ENCODE peak calls at places on chromosomes 1 and 21, in nine cellular contexts. H, Y, X, B, S, K, F, T and G are unnamed samples. For H3K9me3, the result is how much of the 10 kb centered on the place peaks cover.

GRCh38 chr1:234529661-234530237 is 50.8 kb upstream of the TARBP1 start:
- DNase-seq in H (no peak), Y (no peak), X (no peak), B (no peak), S (no peak), K (no peak), F (no peak), T (no peak), G (no peak)

GRCh38 chr1:161115132-161115711 is 2.6 kb downstream of the PFDN2 start:
- DNase-seq in H (no peak), Y (no peak), X (peak), B (peak), S (peak), K (peak), F (no peak), T (no peak), G (no peak)

GRCh38 chr1:83102630-83103071 is 896.3 kb downstream of the TTLL7 start:
- DNase-seq in H (no peak), Y (no peak), X (peak), B (no peak), S (no peak), K (peak), F (no peak), T (no peak), G (no peak)

GRCh38 chr1:161216945-161217712 is 2.0 kb downstream of the FCER1G start:
- DNase-seq in H (no peak), Y (peak), X (peak), B (no peak), S (no peak), K (no peak), F (peak), T (no peak), G (no peak)

GRCh38 chr1:243713470-243714186 is 136.4 kb downstream of the AKT3 start:
- DNase-seq in H (peak), Y (no peak), X (peak), B (no peak), S (no peak), K (no peak), F (no peak), T (peak), G (no peak)

GRCh38 chr1:150765229-150765976 is at the start of gene CTSS:
- DNase-seq in H (no peak), Y (peak), X (peak), B (no peak), S (peak), K (no peak), F (no peak), T (no peak), G (no peak)

GRCh38 chr1:156162430-156163037 is 9.1 kb downstream of the SEMA4A start:
- DNase-seq in H (no peak), Y (no peak), X (no peak), B (no peak), S (no peak), K (no peak), F (peak), T (no peak), G (no peak)

GRCh38 chr1:246506440-246506784 is 667 bp downstream of the SMYD3 start:
- DNase-seq in H (no peak), Y (peak), X (no peak), B (no peak), S (peak), K (no peak), F (no peak), T (no peak), G (no peak)

GRCh38 chr1:183186820-183187219 is 756 bp downstream of the LAMC2 start:
- DNase-seq in H (no peak), Y (no peak), X (no peak), B (no peak), S (no peak), K (peak), F (no peak), T (no peak), G (no peak)

GRCh38 chr21:37861561-37861960 is 54.7 kb downstream of the KCNJ6 start:
- DNase-seq in H (no peak), Y (no peak), X (no peak), B (no peak), S (no peak), K (no peak), F (no peak), T (no peak), G (no peak)

GRCh38 chr1:24540906-24541710 is 14.8 kb upstream of the NCMAP start:
- DNase-seq in H (no peak), Y (no peak), X (peak), B (peak), S (peak), K (peak), F (no peak), T (no peak), G (peak)
- H3K27ac ChIP-seq in H (no peak), Y (no peak), X (no peak), B (peak), S (no peak), K (peak), F (peak), T (no peak), G (no peak)

DNA sequence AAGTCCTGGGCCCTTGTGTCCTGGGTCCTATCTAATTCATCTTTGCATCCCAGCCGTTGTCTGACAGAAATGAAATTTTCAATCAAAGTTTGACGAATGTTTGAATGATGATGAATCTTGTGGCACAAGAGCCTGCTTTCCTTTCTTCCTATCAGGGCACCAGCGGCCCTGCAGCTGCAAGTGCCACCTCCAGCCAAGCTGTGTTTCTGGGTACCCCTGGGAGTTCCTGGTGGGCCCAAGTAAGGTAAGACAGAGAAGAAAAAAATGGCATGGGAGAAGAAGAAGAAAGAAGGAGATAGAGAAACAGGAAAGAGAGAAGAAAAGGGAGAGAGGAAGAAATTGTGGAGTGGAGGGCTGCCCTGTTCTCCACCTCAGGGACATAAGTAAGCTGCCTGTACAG is 782.1 kb upstream of the TPTE start:
- DNase-seq in H (no peak), Y (no peak), X (no peak), B (no peak), S (no peak), K (no peak), F (no peak), T (no peak), G (no peak)
- H3K9me3 ChIP-seq in H (under half), Y (under half), X (under half), B (under half), S (under half), K (under half), F (under half), T (under half), G (under half)

GRCh38 chr1:169106095-169106920 is at the start of gene ATP1B1:
- DNase-seq in H (peak), Y (peak), X (peak), B (peak), S (peak), K (peak), F (peak), T (peak), G (peak)
- TF ChIP-seq CTCF in H (peak), Y (peak), X (peak), B (no peak), S (peak), K (peak), F (peak), T (peak), G (no peak)

DNA sequence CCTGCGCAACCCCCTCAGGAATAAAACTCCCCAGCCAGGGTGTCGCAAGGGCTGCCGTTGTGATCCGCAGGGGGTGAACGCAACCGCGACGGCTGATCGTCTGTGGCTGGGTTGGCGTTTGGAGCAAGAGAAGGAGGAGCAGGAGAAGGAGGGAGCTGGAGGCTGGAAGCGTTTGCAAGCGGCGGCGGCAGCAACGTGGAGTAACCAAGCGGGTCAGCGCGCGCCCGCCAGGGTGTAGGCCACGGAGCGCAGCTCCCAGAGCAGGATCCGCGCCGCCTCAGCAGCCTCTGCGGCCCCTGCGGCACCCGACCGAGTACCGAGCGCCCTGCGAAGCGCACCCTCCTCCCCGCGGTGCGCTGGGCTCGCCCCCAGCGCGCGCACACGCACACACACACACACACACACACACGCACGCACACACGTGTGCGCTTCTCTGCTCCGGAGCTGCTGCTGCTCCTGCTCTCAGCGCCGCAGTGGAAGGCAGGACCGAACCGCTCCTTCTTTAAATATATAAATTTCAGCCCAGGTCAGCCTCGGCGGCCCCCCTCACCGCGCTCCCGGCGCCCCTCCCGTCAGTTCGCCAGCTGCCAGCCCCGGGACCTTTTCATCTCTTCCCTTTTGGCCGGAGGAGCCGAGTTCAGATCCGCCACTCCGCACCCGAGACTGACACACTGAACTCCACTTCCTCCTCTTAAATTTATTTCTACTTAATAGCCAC is 696 bp downstream of the TGFB2 start:
- DNase-seq in H (peak), Y (peak), X (peak), B (no peak), S (peak), K (peak), F (peak), T (peak), G (peak)
- H3K27ac ChIP-seq in H (peak), Y (no peak), X (peak), B (peak), S (no peak), K (peak), F (peak), T (peak), G (no peak)

GRCh38 chr1:218209351-218209861 is 75.7 kb upstream of the RRP15 start:
- DNase-seq in H (no peak), Y (no peak), X (peak), B (peak), S (no peak), K (peak), F (no peak), T (no peak), G (no peak)
- H3K9me3 ChIP-seq in H (under half), Y (under half), X (under half), B (under half), S (under half), K (under half), F (under half), T (under half), G (under half)

GRCh38 chr1:2322593-2323295 is 68.6 kb downstream of the MORN1 start:
- DNase-seq in H (no peak), Y (no peak), X (no peak), B (no peak), S (no peak), K (no peak), F (peak), T (peak), G (no peak)
- TF ChIP-seq CTCF in H (no peak), Y (no peak), X (no peak), B (no peak), S (no peak), K (no peak), F (peak), T (no peak), G (no peak)

DNA sequence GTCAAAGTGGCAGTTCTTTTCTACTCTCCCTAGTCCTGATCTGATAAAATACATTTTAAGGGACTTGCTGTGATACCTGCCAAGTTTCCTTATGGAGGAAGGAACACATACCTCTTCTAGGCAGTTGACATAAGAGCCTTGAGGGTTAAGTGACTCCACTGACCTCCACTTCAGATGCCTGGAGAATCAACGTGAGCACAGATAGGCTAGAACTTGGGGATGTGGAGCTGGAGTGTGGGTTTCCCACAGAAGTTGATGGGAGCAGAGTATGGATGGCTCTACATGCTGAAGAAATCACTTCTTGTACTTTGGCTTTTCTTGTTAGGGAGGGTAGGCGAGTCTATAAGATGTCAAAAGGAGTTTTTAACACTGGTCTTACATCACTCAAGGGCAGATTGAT is 5.3 kb downstream of the RHOU start:
- DNase-seq in H (no peak), Y (no peak), X (no peak), B (no peak), S (no peak), K (no peak), F (no peak), T (no peak), G (no peak)
- H3K27ac ChIP-seq in H (no peak), Y (no peak), X (no peak), B (no peak), S (no peak), K (no peak), F (peak), T (no peak), G (no peak)

GRCh38 chr1:247924868-247925267 is at the start of gene OR2AJ1:
- DNase-seq in H (no peak), Y (no peak), X (no peak), B (no peak), S (no peak), K (no peak), F (no peak), T (no peak), G (no peak)

GRCh38 chr1:247923941-247924340 is 748 bp upstream of the OR2AJ1 start:
- DNase-seq in H (no peak), Y (no peak), X (no peak), B (no peak), S (no peak), K (no peak), F (no peak), T (no peak), G (no peak)

GRCh38 chr1:247914941-247915662 is 5.0 kb upstream of the OR2T8 start:
- DNase-seq in H (no peak), Y (no peak), X (no peak), B (no peak), S (no peak), K (no peak), F (no peak), T (no peak), G (no peak)

GRCh38 chr1:247919952-247920351 is at the start of gene OR2T8:
- DNase-seq in H (no peak), Y (no peak), X (no peak), B (no peak), S (no peak), K (no peak), F (no peak), T (no peak), G (no peak)
- H3K9me3 ChIP-seq in H (under half), Y (under half), X (under half), B (under half), S (under half), K (under half), F (under half), T (under half), G (under half)